ENCODE peak calls at places on chromosomes 3 and 15, in four cellular contexts. One of them, this sample, is unnamed.
A peak's percentile ranks its signal among the peaks of the same experiment; 100 is the strongest.

GRCh38 chr3:28232659-28233058 is 8.8 kb upstream of the CMC1 start:
- DNase-seq in HFFc6: no peak
- DNase-seq in epithelial cell of esophagus: no peak
- DNase-seq in fibroblast of pulmonary artery: no peak
- DNase-seq in this sample: no peak

GRCh38 chr15:87500240-87500639 is 756.3 kb downstream of the NTRK3 start:
- DNase-seq in HFFc6: no peak
- DNase-seq in epithelial cell of esophagus: no peak
- DNase-seq in fibroblast of pulmonary artery: no peak
- DNase-seq in this sample: no peak

GRCh38 chr3:34396288-34396687 is 597.9 kb downstream of the PDCD6IP start:
- DNase-seq in HFFc6: no peak
- DNase-seq in epithelial cell of esophagus: no peak
- DNase-seq in fibroblast of pulmonary artery: no peak
- DNase-seq in this sample: peak; percentile 70

GRCh38 chr3:194472290-194472920 is 14.4 kb downstream of the ATP13A3 start:
- DNase-seq in HFFc6: peak; percentile 74
- DNase-seq in epithelial cell of esophagus: peak; percentile 78
- DNase-seq in fibroblast of pulmonary artery: peak; percentile 83
- DNase-seq in this sample: peak; percentile 71

GRCh38 chr15:59622289-59622688 is 10.7 kb downstream of the GCNT3 start:
- DNase-seq in HFFc6: peak; percentile 24
- DNase-seq in epithelial cell of esophagus: peak; percentile 85
- DNase-seq in fibroblast of pulmonary artery: peak; percentile 60
- DNase-seq in this sample: peak; percentile 72

GRCh38 chr3:107315136-107315535 is 62.1 kb upstream of the CCDC54 start:
- DNase-seq in HFFc6: no peak
- DNase-seq in epithelial cell of esophagus: peak; percentile 8
- DNase-seq in fibroblast of pulmonary artery: peak; percentile 42
- DNase-seq in this sample: peak; percentile 39

GRCh38 chr15:65451989-65452388 is 29.2 kb upstream of the IGDCC4 start:
- DNase-seq in HFFc6: no peak
- DNase-seq in epithelial cell of esophagus: no peak
- DNase-seq in fibroblast of pulmonary artery: no peak
- DNase-seq in this sample: no peak

GRCh38 chr3:129018751-129019150 is 17.6 kb downstream of the EFCC1 start:
- DNase-seq in HFFc6: no peak
- DNase-seq in epithelial cell of esophagus: no peak
- DNase-seq in fibroblast of pulmonary artery: no peak
- DNase-seq in this sample: no peak

GRCh38 chr3:108222813-108223307 is 636 bp upstream of the IFT57 start:
- DNase-seq in HFFc6: no peak
- DNase-seq in epithelial cell of esophagus: peak; percentile 8
- DNase-seq in fibroblast of pulmonary artery: peak; percentile 20
- DNase-seq in this sample: no peak

GRCh38 chr3:150775001-150775599 is 12.1 kb upstream of the SIAH2 start:
- DNase-seq in HFFc6: peak; percentile 80
- DNase-seq in epithelial cell of esophagus: peak; percentile 75
- DNase-seq in fibroblast of pulmonary artery: peak; percentile 32
- DNase-seq in this sample: no peak

GRCh38 chr3:171058058-171058457 is 31.5 kb upstream of the SLC2A2 start:
- DNase-seq in HFFc6: peak; percentile 28
- DNase-seq in epithelial cell of esophagus: no peak
- DNase-seq in fibroblast of pulmonary artery: peak; percentile 76
- DNase-seq in this sample: peak; percentile 3

This sample was measured in MCF 10A.